ENCODE peak calls at places on chromosomes 5 and 9, in five cellular contexts. One of them, this sample, is unnamed.

GRCh38 chr5:92991681-92992472 is 589.1 kb downstream of the NR2F1-AS1 start:
- DNase-seq in mammary epithelial cell: no peak
- DNase-seq in foreskin fibroblast: no peak
- DNase-seq in sigmoid colon: no peak
- DNase-seq in Caco-2: no peak
- DNase-seq in this sample: no peak

GRCh38 chr9:121576281-121577075 is 75.0 kb upstream of the DAB2IP start:
- DNase-seq in mammary epithelial cell: no peak
- DNase-seq in foreskin fibroblast: no peak
- DNase-seq in sigmoid colon: no peak
- DNase-seq in Caco-2: no peak
- DNase-seq in this sample: no peak

GRCh38 chr5:102271759-102272158 is 24.3 kb downstream of the SLCO4C1 start:
- DNase-seq in mammary epithelial cell: no peak
- DNase-seq in foreskin fibroblast: no peak
- DNase-seq in sigmoid colon: no peak
- DNase-seq in Caco-2: no peak
- DNase-seq in this sample: no peak

GRCh38 chr5:115209279-115209678 is 39.6 kb upstream of the TRIM36 start:
- DNase-seq in mammary epithelial cell: no peak
- DNase-seq in foreskin fibroblast: no peak
- DNase-seq in sigmoid colon: no peak
- DNase-seq in Caco-2: no peak
- DNase-seq in this sample: peak; percentile 94

GRCh38 chr9:110746211-110746930 is 77.8 kb downstream of the MUSK start:
- DNase-seq in mammary epithelial cell: no peak
- DNase-seq in foreskin fibroblast: no peak
- DNase-seq in sigmoid colon: no peak
- DNase-seq in Caco-2: no peak
- DNase-seq in this sample: no peak

GRCh38 chr5:73801736-73802135 is 175.7 kb downstream of the ARHGEF28 start:
- DNase-seq in mammary epithelial cell: no peak
- DNase-seq in foreskin fibroblast: no peak
- DNase-seq in sigmoid colon: no peak
- DNase-seq in Caco-2: no peak
- DNase-seq in this sample: no peak

GRCh38 chr9:137760426-137760825 is 117.2 kb upstream of the CACNA1B start:
- DNase-seq in mammary epithelial cell: no peak
- DNase-seq in foreskin fibroblast: no peak
- DNase-seq in sigmoid colon: peak; percentile 20
- DNase-seq in Caco-2: no peak
- DNase-seq in this sample: no peak

GRCh38 chr5:62812653-62813329 is 234.2 kb downstream of the LRRC70 start:
- DNase-seq in mammary epithelial cell: no peak
- DNase-seq in foreskin fibroblast: no peak
- DNase-seq in sigmoid colon: no peak
- DNase-seq in Caco-2: no peak
- DNase-seq in this sample: no peak

GRCh38 chr5:8188874-8189588 is 320.1 kb downstream of the MTRR start:
- DNase-seq in mammary epithelial cell: no peak
- DNase-seq in foreskin fibroblast: no peak
- DNase-seq in sigmoid colon: no peak
- DNase-seq in Caco-2: no peak
- DNase-seq in this sample: no peak

GRCh38 chr9:86983260-86984255 is 36.3 kb upstream of the GAS1 start:
- DNase-seq in mammary epithelial cell: peak; percentile 98
- DNase-seq in foreskin fibroblast: peak; percentile 89
- DNase-seq in sigmoid colon: no peak
- DNase-seq in Caco-2: no peak
- DNase-seq in this sample: no peak

GRCh38 chr5:168645195-168645594 is 66.0 kb upstream of the PANK3 start:
- DNase-seq in mammary epithelial cell: no peak
- DNase-seq in foreskin fibroblast: no peak
- DNase-seq in sigmoid colon: no peak
- DNase-seq in Caco-2: no peak
- DNase-seq in this sample: no peak
- TF ChIP-seq CTCF in mammary epithelial cell: no peak
- TF ChIP-seq CTCF in foreskin fibroblast: no peak
- TF ChIP-seq CTCF in sigmoid colon: no peak
- TF ChIP-seq CTCF in Caco-2: no peak
- TF ChIP-seq CTCF in this sample: no peak

GRCh38 chr9:71768388-71769174 is at the start of gene CEMIP2:
- DNase-seq in mammary epithelial cell: peak; percentile 94
- DNase-seq in foreskin fibroblast: peak; percentile 91
- DNase-seq in sigmoid colon: peak; percentile 95
- DNase-seq in Caco-2: peak; percentile 74
- DNase-seq in this sample: peak; percentile 86

GRCh38 chr9:71765693-71766092 is 2.6 kb downstream of the CEMIP2 start:
- DNase-seq in mammary epithelial cell: peak; percentile 76
- DNase-seq in foreskin fibroblast: peak; percentile 39
- DNase-seq in sigmoid colon: no peak
- DNase-seq in Caco-2: no peak
- DNase-seq in this sample: no peak

GRCh38 chr9:71767421-71768321 is 642 bp downstream of the CEMIP2 start:
- DNase-seq in mammary epithelial cell: no peak
- DNase-seq in foreskin fibroblast: peak; percentile 16
- DNase-seq in sigmoid colon: peak; percentile 69
- DNase-seq in Caco-2: no peak
- DNase-seq in this sample: no peak

GRCh38 chr9:71764438-71764837 is 3.9 kb downstream of the CEMIP2 start:
- DNase-seq in mammary epithelial cell: no peak
- DNase-seq in foreskin fibroblast: no peak
- DNase-seq in sigmoid colon: no peak
- DNase-seq in Caco-2: no peak
- DNase-seq in this sample: no peak

DNA sequence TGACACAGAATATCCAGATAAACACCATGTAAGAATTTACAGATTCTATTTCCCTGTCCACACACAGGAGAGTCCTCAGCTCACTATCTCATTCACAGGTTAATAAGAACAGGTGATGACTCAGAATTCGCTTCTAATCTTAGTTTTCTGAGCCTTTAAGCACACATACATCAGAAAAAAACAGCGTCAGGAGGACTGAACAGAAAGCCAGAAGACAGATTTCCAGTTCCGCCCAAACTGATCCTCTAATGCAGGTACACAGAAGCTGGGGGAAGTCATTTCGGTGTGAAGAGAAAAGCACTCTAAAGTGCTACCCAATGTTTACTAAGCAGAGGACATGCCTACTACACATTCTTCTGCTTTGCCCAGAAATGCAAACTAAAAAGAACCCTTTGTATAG is 1.6 kb downstream of the CEMIP2 start:
- DNase-seq in mammary epithelial cell: peak; percentile 46
- DNase-seq in foreskin fibroblast: no peak
- DNase-seq in sigmoid colon: no peak
- DNase-seq in Caco-2: no peak
- DNase-seq in this sample: peak; percentile 16
- H3K4me3 ChIP-seq in mammary epithelial cell: peak overlapping the region; percentile 84
- H3K4me3 ChIP-seq in foreskin fibroblast: peak overlapping the region; percentile 94
- H3K4me3 ChIP-seq in sigmoid colon: peak overlapping the region; percentile 92
- H3K4me3 ChIP-seq in Caco-2: peak overlapping the region; percentile 54
- H3K4me3 ChIP-seq in this sample: no peak overlapping the region

DNA sequence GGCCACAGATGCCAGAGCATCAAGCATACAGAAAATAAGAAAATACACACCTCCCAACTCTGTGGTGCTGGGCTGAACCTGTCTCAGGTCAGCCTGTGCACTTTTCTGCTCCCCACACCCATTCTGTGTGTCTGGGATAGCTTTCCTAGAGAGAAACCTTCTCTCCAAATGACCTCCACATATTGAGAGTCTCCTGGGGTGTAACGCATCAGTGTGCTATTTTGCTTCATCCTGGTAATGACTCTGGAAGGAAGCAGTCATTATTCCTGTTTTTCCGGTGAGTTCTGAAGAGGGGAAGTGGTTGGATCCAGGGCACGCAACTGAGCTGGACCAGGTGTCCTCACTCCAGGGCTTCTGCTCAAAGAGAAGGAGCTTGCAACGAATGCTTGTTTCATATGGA is 73.2 kb upstream of the SH3PXD2B start:
- DNase-seq in mammary epithelial cell: no peak
- DNase-seq in foreskin fibroblast: no peak
- DNase-seq in sigmoid colon: no peak
- DNase-seq in Caco-2: no peak
- DNase-seq in this sample: no peak
- TF ChIP-seq CTCF in mammary epithelial cell: no peak
- TF ChIP-seq CTCF in foreskin fibroblast: no peak
- TF ChIP-seq CTCF in sigmoid colon: no peak
- TF ChIP-seq CTCF in Caco-2: no peak
- TF ChIP-seq CTCF in this sample: no peak

GRCh38 chr9:124661184-124661755 is 109.8 kb downstream of the NR6A1 start:
- DNase-seq in mammary epithelial cell: no peak
- DNase-seq in foreskin fibroblast: no peak
- DNase-seq in sigmoid colon: no peak
- DNase-seq in Caco-2: no peak
- DNase-seq in this sample: no peak
- H3K4me3 ChIP-seq in mammary epithelial cell: peak overlapping the region; percentile 95
- H3K4me3 ChIP-seq in foreskin fibroblast: no peak overlapping the region
- H3K4me3 ChIP-seq in sigmoid colon: no peak overlapping the region
- H3K4me3 ChIP-seq in Caco-2: no peak overlapping the region
- H3K4me3 ChIP-seq in this sample: peak overlapping the region; percentile 72

DNA sequence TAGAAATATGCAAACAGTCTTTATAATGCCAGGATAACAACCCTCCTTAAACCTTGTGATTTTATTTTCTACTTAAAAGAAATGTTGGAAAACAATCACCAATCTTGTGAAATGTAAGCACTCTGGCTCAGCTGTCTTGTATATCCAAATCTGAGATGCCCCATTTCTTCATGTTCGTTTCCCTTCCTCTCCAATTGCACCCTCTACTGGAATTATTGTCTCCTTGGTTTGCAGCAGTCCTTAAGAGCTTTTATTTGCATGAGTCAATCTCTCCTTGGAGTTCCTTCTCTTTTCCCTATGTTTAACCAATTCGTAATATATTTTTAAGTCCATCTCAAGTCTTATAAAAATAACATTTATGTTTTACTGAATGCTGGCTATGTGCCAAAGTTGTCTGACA is 362.0 kb upstream of the CDH10 start:
- DNase-seq in mammary epithelial cell: peak; percentile 5
- DNase-seq in foreskin fibroblast: no peak
- DNase-seq in sigmoid colon: no peak
- DNase-seq in Caco-2: no peak
- DNase-seq in this sample: no peak
- TF ChIP-seq CTCF in mammary epithelial cell: no peak
- TF ChIP-seq CTCF in foreskin fibroblast: peak; percentile 5
- TF ChIP-seq CTCF in sigmoid colon: no peak
- TF ChIP-seq CTCF in Caco-2: no peak
- TF ChIP-seq CTCF in this sample: no peak

GRCh38 chr9:14281136-14281795 is 32.7 kb downstream of the NFIB start:
- DNase-seq in mammary epithelial cell: no peak
- DNase-seq in foreskin fibroblast: no peak
- DNase-seq in sigmoid colon: no peak
- DNase-seq in Caco-2: no peak
- DNase-seq in this sample: no peak
- H3K4me3 ChIP-seq in mammary epithelial cell: no peak overlapping the region
- H3K4me3 ChIP-seq in foreskin fibroblast: no peak overlapping the region
- H3K4me3 ChIP-seq in sigmoid colon: peak overlapping the region; percentile 9
- H3K4me3 ChIP-seq in Caco-2: no peak overlapping the region
- H3K4me3 ChIP-seq in this sample: no peak overlapping the region

DNA sequence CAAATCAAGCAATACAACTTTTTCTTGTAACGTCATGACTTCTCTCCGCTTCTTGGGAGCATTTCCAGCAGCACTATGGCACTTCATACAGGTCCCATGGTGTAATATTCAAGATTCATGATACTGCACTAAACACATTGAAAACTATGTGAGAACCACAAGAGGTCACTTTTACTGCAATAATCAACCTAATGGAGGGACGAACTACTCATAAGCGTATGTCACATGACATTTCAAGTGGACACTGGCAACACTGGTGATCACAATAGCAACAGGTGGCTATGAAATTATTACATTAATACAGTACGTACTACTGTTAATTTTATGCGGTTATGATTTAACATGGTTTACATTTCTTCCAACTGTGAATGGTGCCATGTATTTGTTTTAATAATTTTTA is 78.6 kb upstream of the TBC1D9B start:
- DNase-seq in mammary epithelial cell: no peak
- DNase-seq in foreskin fibroblast: no peak
- DNase-seq in sigmoid colon: no peak
- DNase-seq in Caco-2: no peak
- DNase-seq in this sample: no peak
- TF ChIP-seq CTCF in mammary epithelial cell: no peak
- TF ChIP-seq CTCF in foreskin fibroblast: no peak
- TF ChIP-seq CTCF in sigmoid colon: peak; percentile 16
- TF ChIP-seq CTCF in Caco-2: no peak
- TF ChIP-seq CTCF in this sample: no peak

DNA sequence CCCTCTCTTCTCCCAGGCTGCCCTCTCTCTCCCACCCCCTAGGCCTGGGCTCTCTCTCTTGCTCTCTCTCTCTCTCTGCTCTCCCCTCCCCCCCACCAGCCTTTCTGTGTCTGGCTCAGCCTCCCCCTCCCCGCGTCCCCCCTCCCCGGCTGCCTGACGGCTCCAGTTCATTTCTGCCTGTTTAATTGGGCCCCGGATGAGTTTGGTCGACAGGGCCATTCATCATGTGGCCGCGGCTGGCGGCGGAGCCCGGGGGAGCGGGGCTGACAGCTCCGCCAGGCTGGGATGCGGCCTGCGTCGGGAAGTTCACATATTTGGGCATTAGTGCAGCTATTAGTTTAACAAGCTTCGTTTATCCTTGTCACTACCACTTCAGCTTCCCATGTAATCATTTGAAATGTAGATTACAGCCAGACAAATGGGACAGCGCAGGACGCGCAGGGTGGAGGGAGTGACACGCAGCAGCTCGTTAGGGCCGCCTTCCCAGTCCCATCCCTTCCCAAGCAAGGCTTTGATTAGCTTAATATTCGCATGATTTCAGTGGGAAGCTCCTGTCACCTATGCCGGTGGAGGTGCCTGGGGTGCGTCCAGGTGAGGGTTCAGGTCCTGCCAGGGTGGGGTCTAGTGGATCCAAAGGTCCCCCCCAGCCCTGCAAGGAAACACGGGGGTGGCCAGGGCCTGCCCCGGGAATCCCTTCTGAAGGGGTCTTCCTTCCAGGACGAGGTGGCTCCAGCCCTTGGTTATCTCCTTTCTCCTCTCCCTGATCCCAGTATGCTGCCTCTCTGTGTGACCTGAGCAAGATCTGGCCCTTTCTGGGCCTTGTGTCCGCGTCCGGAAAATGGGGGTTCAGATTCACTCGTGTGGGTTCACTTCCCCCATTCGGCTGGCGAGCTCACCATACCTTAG is 214.8 kb downstream of the PAX5 start:
- DNase-seq in mammary epithelial cell: no peak
- DNase-seq in foreskin fibroblast: no peak
- DNase-seq in sigmoid colon: peak; percentile 52
- DNase-seq in Caco-2: no peak
- DNase-seq in this sample: no peak
- H3K4me3 ChIP-seq in mammary epithelial cell: no peak overlapping the region
- H3K4me3 ChIP-seq in foreskin fibroblast: no peak overlapping the region
- H3K4me3 ChIP-seq in sigmoid colon: peak overlapping the region; percentile 40
- H3K4me3 ChIP-seq in Caco-2: no peak overlapping the region
- H3K4me3 ChIP-seq in this sample: no peak overlapping the region

DNA sequence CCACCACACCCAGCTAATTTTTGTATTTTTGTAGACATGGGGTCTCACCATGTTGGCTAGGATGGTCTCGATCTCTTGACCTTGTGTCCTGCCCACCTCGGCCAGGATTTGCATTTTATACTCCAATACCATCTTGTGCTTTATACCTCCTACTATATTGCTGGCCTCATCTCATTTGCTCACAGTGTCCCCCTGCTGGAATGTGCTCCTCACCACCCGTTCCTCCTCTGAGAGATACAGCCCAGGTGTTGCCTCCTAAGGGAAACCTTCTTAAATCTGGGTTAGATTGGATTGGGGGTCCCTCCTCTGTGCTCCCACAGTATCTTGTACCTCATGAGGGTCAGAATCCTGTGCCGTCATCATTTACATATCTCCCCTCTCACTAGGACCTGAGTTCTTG is 131.7 kb downstream of the PAPPA start:
- DNase-seq in mammary epithelial cell: no peak
- DNase-seq in foreskin fibroblast: no peak
- DNase-seq in sigmoid colon: no peak
- DNase-seq in Caco-2: no peak
- DNase-seq in this sample: no peak
- TF ChIP-seq CTCF in mammary epithelial cell: no peak
- TF ChIP-seq CTCF in foreskin fibroblast: no peak
- TF ChIP-seq CTCF in sigmoid colon: no peak
- TF ChIP-seq CTCF in Caco-2: no peak
- TF ChIP-seq CTCF in this sample: no peak

This sample was measured in GM12865.